ENCODE peak calls at places on chromosomes 13 and 19, in five cellular contexts. One of them, this sample, is unnamed.

GRCh38 chr13:109180905-109181425 is 551.6 kb downstream of the MYO16 start:
- DNase-seq in colonic mucosa: no peak
- DNase-seq in stomach: no peak
- DNase-seq in IMR-90: peak
- DNase-seq in thoracic aorta: no peak
- DNase-seq in this sample: peak

GRCh38 chr13:25699056-25699455 is 327.3 kb downstream of the ATP8A2 start:
- DNase-seq in colonic mucosa: no peak
- DNase-seq in stomach: no peak
- DNase-seq in IMR-90: no peak
- DNase-seq in thoracic aorta: no peak
- DNase-seq in this sample: no peak

GRCh38 chr19:6632002-6632621 is 37.8 kb downstream of the TNFSF14 start:
- DNase-seq in colonic mucosa: peak
- DNase-seq in stomach: peak
- DNase-seq in IMR-90: peak
- DNase-seq in thoracic aorta: peak
- DNase-seq in this sample: peak

GRCh38 chr19:41895745-41896580 is 13.0 kb downstream of the ARHGEF1 start:
- DNase-seq in colonic mucosa: no peak
- DNase-seq in stomach: no peak
- DNase-seq in IMR-90: no peak
- DNase-seq in thoracic aorta: no peak
- DNase-seq in this sample: no peak

GRCh38 chr19:5048727-5049553 is 80.0 kb downstream of the KDM4B start:
- DNase-seq in colonic mucosa: peak
- DNase-seq in stomach: no peak
- DNase-seq in IMR-90: peak
- DNase-seq in thoracic aorta: peak
- DNase-seq in this sample: peak

GRCh38 chr13:47801555-47801954 is 199.5 kb downstream of the SUCLA2 start:
- DNase-seq in colonic mucosa: no peak
- DNase-seq in stomach: no peak
- DNase-seq in IMR-90: no peak
- DNase-seq in thoracic aorta: no peak
- DNase-seq in this sample: no peak

GRCh38 chr13:97659602-97660001 is 225.6 kb downstream of the RAP2A start:
- DNase-seq in colonic mucosa: no peak
- DNase-seq in stomach: no peak
- DNase-seq in IMR-90: peak
- DNase-seq in thoracic aorta: no peak
- DNase-seq in this sample: peak

GRCh38 chr13:99467764-99468163 is 33.5 kb upstream of the TM9SF2 start:
- DNase-seq in colonic mucosa: no peak
- DNase-seq in stomach: no peak
- DNase-seq in IMR-90: peak
- DNase-seq in thoracic aorta: no peak
- DNase-seq in this sample: peak

GRCh38 chr13:52845334-52845761 is 3.1 kb downstream of the PCDH8 start:
- DNase-seq in colonic mucosa: no peak
- DNase-seq in stomach: no peak
- DNase-seq in IMR-90: no peak
- DNase-seq in thoracic aorta: no peak
- DNase-seq in this sample: no peak

GRCh38 chr19:57850553-57851017 is 926 bp downstream of the ZNF587 start:
- DNase-seq in colonic mucosa: peak
- DNase-seq in stomach: peak
- DNase-seq in IMR-90: peak
- DNase-seq in thoracic aorta: no peak
- DNase-seq in this sample: peak

GRCh38 chr13:46759861-46760260 is 37.1 kb downstream of the ESD start:
- DNase-seq in colonic mucosa: peak
- DNase-seq in stomach: no peak
- DNase-seq in IMR-90: no peak
- DNase-seq in thoracic aorta: no peak
- DNase-seq in this sample: peak

GRCh38 chr19:38452430-38453366 is 19.2 kb downstream of the RYR1 start:
- DNase-seq in colonic mucosa: peak
- DNase-seq in stomach: no peak
- DNase-seq in IMR-90: no peak
- DNase-seq in thoracic aorta: no peak
- DNase-seq in this sample: no peak

GRCh38 chr13:26589754-26590153 is 32.3 kb downstream of the WASF3 start:
- DNase-seq in colonic mucosa: no peak
- DNase-seq in stomach: peak
- DNase-seq in IMR-90: peak
- DNase-seq in thoracic aorta: no peak
- DNase-seq in this sample: peak

GRCh38 chr19:14440049-14440448 is 6.9 kb downstream of the PKN1 start:
- DNase-seq in colonic mucosa: peak
- DNase-seq in stomach: peak
- DNase-seq in IMR-90: no peak
- DNase-seq in thoracic aorta: no peak
- DNase-seq in this sample: peak

GRCh38 chr13:63403726-63404125 is 1988.1 kb upstream of the PCDH20 start:
- DNase-seq in colonic mucosa: no peak
- DNase-seq in stomach: no peak
- DNase-seq in IMR-90: no peak
- DNase-seq in thoracic aorta: no peak
- DNase-seq in this sample: no peak
- TF ChIP-seq CTCF in colonic mucosa: no peak
- TF ChIP-seq CTCF in stomach: no peak
- TF ChIP-seq CTCF in IMR-90: no peak
- TF ChIP-seq CTCF in thoracic aorta: no peak
- TF ChIP-seq CTCF in this sample: no peak

DNA sequence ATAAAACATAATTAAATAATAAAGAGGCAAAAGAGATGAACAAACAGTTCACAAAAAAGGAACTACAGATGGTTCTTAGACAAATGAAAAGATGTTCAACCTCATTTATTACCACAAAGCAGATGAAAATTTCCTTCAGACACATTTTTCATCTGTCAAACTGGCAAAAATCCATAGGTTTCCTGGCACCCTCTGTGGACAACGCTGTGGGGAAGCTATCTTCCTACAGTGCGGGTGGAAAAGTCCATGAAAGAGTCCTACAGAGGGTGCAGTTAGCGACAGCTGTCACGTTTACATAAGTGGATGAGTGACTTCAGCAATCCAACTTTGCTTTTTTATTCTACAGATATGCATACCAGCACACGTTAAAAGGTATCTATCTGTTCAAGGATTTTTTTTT is 30.3 kb upstream of the PDCD5 start:
- DNase-seq in colonic mucosa: no peak
- DNase-seq in stomach: no peak
- DNase-seq in IMR-90: no peak
- DNase-seq in thoracic aorta: no peak
- DNase-seq in this sample: no peak
- H3K4me3 ChIP-seq in colonic mucosa: no peak
- H3K4me3 ChIP-seq in stomach: no peak
- H3K4me3 ChIP-seq in IMR-90: no peak
- H3K4me3 ChIP-seq in thoracic aorta: no peak
- H3K4me3 ChIP-seq in this sample: no peak

GRCh38 chr19:40217027-40217810 is 965 bp downstream of the TTC9B start:
- DNase-seq in colonic mucosa: peak
- DNase-seq in stomach: peak
- DNase-seq in IMR-90: no peak
- DNase-seq in thoracic aorta: no peak
- DNase-seq in this sample: no peak
- TF ChIP-seq CTCF in colonic mucosa: peak
- TF ChIP-seq CTCF in stomach: peak
- TF ChIP-seq CTCF in IMR-90: peak
- TF ChIP-seq CTCF in thoracic aorta: no peak
- TF ChIP-seq CTCF in this sample: peak

GRCh38 chr13:32829676-32830091 is 186.5 kb upstream of the KL start:
- DNase-seq in colonic mucosa: no peak
- DNase-seq in stomach: no peak
- DNase-seq in IMR-90: peak
- DNase-seq in thoracic aorta: no peak
- DNase-seq in this sample: peak
- H3K4me3 ChIP-seq in colonic mucosa: no peak
- H3K4me3 ChIP-seq in stomach: no peak
- H3K4me3 ChIP-seq in IMR-90: no peak
- H3K4me3 ChIP-seq in thoracic aorta: no peak
- H3K4me3 ChIP-seq in this sample: no peak

GRCh38 chr19:43595999-43596841 is at the start of the genes IRGQ and ZNF576:
- DNase-seq in colonic mucosa: peak
- DNase-seq in stomach: peak
- DNase-seq in IMR-90: peak
- DNase-seq in thoracic aorta: peak
- DNase-seq in this sample: peak
- TF ChIP-seq CTCF in colonic mucosa: no peak
- TF ChIP-seq CTCF in stomach: no peak
- TF ChIP-seq CTCF in IMR-90: peak
- TF ChIP-seq CTCF in thoracic aorta: no peak
- TF ChIP-seq CTCF in this sample: no peak

GRCh38 chr13:76890036-76890435 is 3.8 kb upstream of the KCTD12 start:
- DNase-seq in colonic mucosa: no peak
- DNase-seq in stomach: no peak
- DNase-seq in IMR-90: peak
- DNase-seq in thoracic aorta: no peak
- DNase-seq in this sample: peak

GRCh38 chr13:76889254-76889653 is 3.0 kb upstream of the KCTD12 start:
- DNase-seq in colonic mucosa: no peak
- DNase-seq in stomach: no peak
- DNase-seq in IMR-90: no peak
- DNase-seq in thoracic aorta: no peak
- DNase-seq in this sample: no peak

GRCh38 chr13:76892488-76892887 is 6.3 kb upstream of the KCTD12 start:
- DNase-seq in colonic mucosa: no peak
- DNase-seq in stomach: no peak
- DNase-seq in IMR-90: no peak
- DNase-seq in thoracic aorta: no peak
- DNase-seq in this sample: no peak

GRCh38 chr13:76894401-76895110 is 8.4 kb upstream of the KCTD12 start:
- DNase-seq in colonic mucosa: no peak
- DNase-seq in stomach: no peak
- DNase-seq in IMR-90: no peak
- DNase-seq in thoracic aorta: no peak
- DNase-seq in this sample: no peak
- H3K4me3 ChIP-seq in colonic mucosa: no peak
- H3K4me3 ChIP-seq in stomach: no peak
- H3K4me3 ChIP-seq in IMR-90: no peak
- H3K4me3 ChIP-seq in thoracic aorta: no peak
- H3K4me3 ChIP-seq in this sample: no peak

This sample was measured in cardiac fibroblast.